ENCODE peak calls at places on chromosomes 16 and 17, in eight cellular contexts. R is GM10248, S is IMR-90, P is lung, A is cardiac fibroblast, B is AG09319, X is H1, Z is Calu3. V is an unnamed sample.

GRCh38 chr16:54493594-54493993 is 207.0 kb upstream of the IRX3 start:
- DNase-seq in R (no peak), S (no peak), P (no peak), A (no peak), B (no peak), X (no peak), Z (no peak), V (no peak)

GRCh38 chr16:23403547-23403946 is 49.4 kb downstream of the COG7 start:
- DNase-seq in R (no peak), S (no peak), P (no peak), A (no peak), B (no peak), X (no peak), Z (no peak), V (no peak)

GRCh38 chr17:10674696-10675095 is 17.6 kb upstream of the MYH3 start:
- DNase-seq in R (no peak), S (no peak), P (no peak), A (no peak), B (no peak), X (no peak), Z (no peak), V (no peak)

GRCh38 chr16:11583889-11584565 is 2.7 kb downstream of the LITAF start:
- DNase-seq in R (no peak), S (no peak), P (no peak), A (no peak), B (no peak), X (no peak), Z (peak; percentile 37), V (no peak)

GRCh38 chr16:57999971-58000705 is at the start of gene ZNF319:
- DNase-seq in R (peak; percentile 60), S (no peak), P (no peak), A (no peak), B (no peak), X (no peak), Z (no peak), V (no peak)

GRCh38 chr16:75383141-75383540 is 50.2 kb downstream of the CFDP1 start:
- DNase-seq in R (no peak), S (no peak), P (no peak), A (no peak), B (no peak), X (no peak), Z (no peak), V (no peak)

GRCh38 chr17:56593073-56593740 is at the start of gene NOG:
- DNase-seq in R (peak; percentile 34), S (peak; percentile 54), P (peak; percentile 44), A (peak; percentile 15), B (no peak), X (no peak), Z (peak; percentile 42), V (no peak)

GRCh38 chr17:60390223-60390622 is 1.7 kb downstream of the USP32 start:
- DNase-seq in R (no peak), S (peak; percentile 47), P (peak; percentile 38), A (peak; percentile 85), B (no peak), X (no peak), Z (no peak), V (no peak)

GRCh38 chr16:75282811-75283281 is 31.4 kb upstream of the BCAR1 start:
- DNase-seq in R (no peak), S (peak; percentile 45), P (no peak), A (no peak), B (no peak), X (no peak), Z (no peak), V (no peak)

DNA sequence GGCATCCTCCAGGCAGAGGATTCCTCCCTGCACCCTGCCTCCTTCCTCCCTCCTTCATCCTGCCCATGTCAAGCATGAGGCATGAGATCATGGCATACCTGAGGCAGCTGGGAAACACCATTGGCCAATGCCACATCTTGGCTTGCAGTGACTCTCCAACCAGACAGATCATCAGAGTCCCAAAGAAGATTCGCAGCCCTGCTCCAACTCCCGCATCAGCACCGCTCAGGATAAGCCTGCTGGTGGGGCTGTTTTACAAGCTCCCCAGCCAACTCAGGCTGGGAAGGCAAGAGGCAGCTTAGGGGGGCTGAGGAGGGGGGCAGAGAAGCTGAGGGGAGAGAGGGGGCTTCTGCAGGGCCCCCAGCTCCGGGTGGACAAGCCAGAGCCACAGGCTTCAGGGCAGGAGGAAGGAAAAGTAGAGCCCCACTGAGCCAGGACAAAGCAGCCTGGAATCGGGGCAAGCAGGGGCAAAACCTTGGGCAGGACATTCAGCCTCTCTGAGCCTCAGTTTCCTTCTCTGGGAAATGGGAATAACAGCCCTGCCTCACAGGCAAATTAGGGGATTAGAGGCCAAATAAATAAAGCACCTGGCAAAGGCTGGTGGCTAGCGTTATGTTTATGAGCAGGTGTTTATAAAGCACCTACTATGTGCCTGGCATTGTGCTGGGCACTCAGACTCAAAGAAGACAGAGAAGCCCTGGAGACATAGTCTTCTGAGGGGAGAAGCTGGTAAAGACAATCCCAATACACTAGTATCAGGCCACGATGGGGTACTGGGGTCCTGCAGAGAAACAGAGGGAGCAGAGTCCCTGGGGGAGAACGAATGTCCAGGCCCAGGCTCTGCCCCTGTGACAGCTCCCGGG is 88.1 kb downstream of the GOSR1 start:
- DNase-seq in R (no peak), S (no peak), P (no peak), A (no peak), B (no peak), X (peak; percentile 19), Z (no peak), V (no peak)
- TF ChIP-seq CTCF in R (no peak), S (no peak), P (no peak), A (no peak), B (no peak), X (peak; percentile 45), Z (no peak), V (no peak)

DNA sequence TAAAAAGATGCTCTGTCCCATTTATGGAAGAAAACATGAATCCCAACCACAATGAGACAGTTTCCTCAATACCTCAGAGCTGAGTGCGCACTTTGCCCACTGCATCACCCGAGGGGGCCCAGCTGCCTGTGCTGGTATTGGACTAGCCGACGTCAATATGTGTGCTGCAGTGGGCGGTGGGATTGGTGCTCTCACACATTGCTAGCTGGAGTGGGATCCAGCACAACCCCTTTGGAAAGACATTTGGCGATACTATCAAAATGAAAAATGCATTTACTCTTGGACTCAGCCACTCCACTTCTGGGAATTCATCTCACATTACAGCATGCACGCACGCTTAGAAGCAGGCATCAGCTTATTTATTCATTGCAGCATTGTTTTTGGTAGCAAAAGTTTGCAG is 289.2 kb upstream of the FOXF1 start:
- DNase-seq in R (no peak), S (peak; percentile 98), P (no peak), A (peak; percentile 23), B (peak; percentile 56), X (no peak), Z (no peak), V (no peak)
- TF ChIP-seq CTCF in R (no peak), S (no peak), P (no peak), A (no peak), B (no peak), X (no peak), Z (no peak), V (no peak)

GRCh38 chr17:47840742-47841487 is at the start of gene SCRN2:
- DNase-seq in R (peak; percentile 93), S (peak; percentile 68), P (peak; percentile 91), A (peak; percentile 88), B (peak; percentile 59), X (peak; percentile 85), Z (peak; percentile 98), V (peak; percentile 90)

GRCh38 chr17:47844814-47845453 is 3.9 kb upstream of the SCRN2 start:
- DNase-seq in R (no peak), S (peak; percentile 18), P (no peak), A (peak; percentile 46), B (no peak), X (no peak), Z (no peak), V (no peak)

GRCh38 chr17:47844230-47844629 is 3.2 kb upstream of the SCRN2 start:
- DNase-seq in R (no peak), S (peak; percentile 58), P (no peak), A (peak; percentile 49), B (no peak), X (no peak), Z (no peak), V (no peak)

GRCh38 chr17:47841488-47842308 is 625 bp upstream of the SCRN2 start:
- DNase-seq in R (no peak), S (no peak), P (no peak), A (no peak), B (no peak), X (no peak), Z (no peak), V (no peak)

DNA sequence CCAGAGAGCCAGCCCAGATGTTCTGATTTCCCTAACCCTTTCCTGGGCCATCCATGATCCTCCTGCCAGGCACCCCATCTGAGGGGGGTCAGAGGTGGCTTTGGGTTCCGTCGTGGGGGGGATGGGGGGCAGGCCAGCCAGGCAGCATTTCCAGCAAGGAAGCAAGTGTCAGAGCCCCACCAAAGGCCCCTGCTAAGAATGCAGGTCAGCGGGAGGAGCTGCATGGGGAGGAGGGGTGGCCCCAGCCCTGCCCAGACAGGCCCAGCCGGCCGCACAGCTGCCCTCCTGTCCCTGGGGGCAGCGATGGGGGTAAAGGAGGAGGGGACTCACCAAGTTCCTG is 2.3 kb upstream of the SCRN2 start:
- DNase-seq in R (no peak), S (no peak), P (no peak), A (no peak), B (no peak), X (no peak), Z (no peak), V (no peak)
- TF ChIP-seq CTCF in R (no peak), S (no peak), P (no peak), A (no peak), B (no peak), X (no peak), Z (no peak), V (no peak)

GRCh38 chr17:55037828-55038227 is 69.3 kb downstream of the STXBP4 start:
- DNase-seq in R (peak; percentile 26), S (no peak), P (no peak), A (no peak), B (no peak), X (no peak), Z (no peak), V (no peak)

GRCh38 chr17:55038291-55038690 is 69.7 kb downstream of the STXBP4 start:
- DNase-seq in R (no peak), S (no peak), P (no peak), A (no peak), B (no peak), X (no peak), Z (no peak), V (no peak)
- TF ChIP-seq CTCF in R (no peak), S (no peak), P (no peak), A (no peak), B (no peak), X (no peak), Z (no peak), V (no peak)

DNA sequence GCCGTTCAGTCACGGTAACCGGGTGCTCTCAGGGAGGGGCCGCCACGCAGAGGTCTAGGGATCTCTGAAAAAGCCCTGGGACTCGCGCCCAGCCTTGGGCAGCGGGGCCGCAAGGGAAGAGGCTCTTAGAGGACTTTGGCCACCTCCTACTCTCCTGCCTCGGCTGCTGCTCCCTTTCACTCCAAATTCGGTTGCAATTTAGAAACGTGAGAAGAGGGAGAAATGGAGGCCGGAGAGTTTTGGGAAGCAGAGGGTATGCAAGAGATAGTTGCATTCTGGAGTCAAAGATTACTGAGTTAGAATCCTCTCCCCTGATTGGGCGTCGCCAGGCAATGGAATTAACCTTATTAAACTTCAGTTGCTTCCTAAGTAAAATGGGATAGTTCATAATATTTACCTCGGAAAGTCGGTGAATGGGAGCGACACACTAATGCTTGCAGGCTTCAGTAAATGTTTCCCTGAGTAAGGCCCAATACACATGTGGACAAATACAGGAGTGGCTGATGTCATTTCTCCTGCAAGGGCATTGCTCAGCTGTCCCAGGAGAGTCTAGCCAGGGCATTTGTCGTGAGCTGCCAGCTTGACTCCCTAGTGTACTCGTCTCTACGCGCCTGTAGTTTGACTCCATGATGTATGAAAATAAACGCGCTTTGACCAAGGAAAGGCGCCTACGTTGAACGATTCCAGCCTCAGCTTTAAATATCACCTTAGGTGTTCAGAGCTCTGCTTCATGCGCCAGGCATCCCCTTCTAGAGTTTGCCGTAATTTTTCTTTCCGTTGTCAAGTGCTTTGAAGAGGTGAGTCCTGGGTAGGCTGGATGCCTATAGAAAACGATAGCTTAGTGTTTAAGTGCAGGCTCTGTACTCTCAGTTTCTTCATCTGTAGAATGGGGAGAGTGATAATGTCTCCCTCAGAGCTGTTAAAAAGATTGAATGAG is 667 bp downstream of the OGFOD1 start:
- DNase-seq in R (no peak), S (peak; percentile 31), P (no peak), A (peak; percentile 24), B (no peak), X (no peak), Z (peak; percentile 13), V (no peak)
- TF ChIP-seq CTCF in R (no peak), S (no peak), P (no peak), A (no peak), B (no peak), X (no peak), Z (no peak), V (no peak)